ENCODE peak calls at places on chromosome 10, in ten cellular contexts. One of them, this sample, is unnamed.
A peak's percentile ranks its signal among the peaks of the same experiment; 100 is the strongest.

GRCh38 chr10:53646525-53646924 is 873.9 kb upstream of the MBL2 start:
- DNase-seq in SHP77 treated with DMSO at 0.1 percent for 48 hours: no peak
- DNase-seq in iPS-NIHi11: no peak
- DNase-seq in fibroblast of the aortic adventitia: no peak
- DNase-seq in amygdala: no peak
- DNase-seq in stimulated activated CD8-positive, alpha-beta memory T cell treated with anti-CD3 and anti-CD28 coated beads, Interleukin-4, amount 100 ng/mL, for 1 hour: no peak
- DNase-seq in stimulated activated CD4-positive, alpha-beta T cell treated with anti-CD3 and anti-CD28 coated beads, Interleukin-1b, Interleukin-23, amount 100 ng/mL, for 4 hours: no peak
- DNase-seq in aorta: no peak
- DNase-seq in NCI-H1105: no peak
- DNase-seq in COR-L47: no peak
- DNase-seq in this sample: no peak

GRCh38 chr10:11682267-11682683 is 59.9 kb upstream of the ECHDC3 start:
- DNase-seq in SHP77 treated with DMSO at 0.1 percent for 48 hours: no peak
- DNase-seq in iPS-NIHi11: no peak
- DNase-seq in fibroblast of the aortic adventitia: no peak
- DNase-seq in amygdala: no peak
- DNase-seq in stimulated activated CD8-positive, alpha-beta memory T cell treated with anti-CD3 and anti-CD28 coated beads, Interleukin-4, amount 100 ng/mL, for 1 hour: no peak
- DNase-seq in stimulated activated CD4-positive, alpha-beta T cell treated with anti-CD3 and anti-CD28 coated beads, Interleukin-1b, Interleukin-23, amount 100 ng/mL, for 4 hours: no peak
- DNase-seq in aorta: no peak
- DNase-seq in NCI-H1105: no peak
- DNase-seq in COR-L47: no peak
- DNase-seq in this sample: no peak

GRCh38 chr10:91172348-91172747 is 48.1 kb upstream of the PCGF5 start:
- DNase-seq in SHP77 treated with DMSO at 0.1 percent for 48 hours: no peak
- DNase-seq in iPS-NIHi11: no peak
- DNase-seq in fibroblast of the aortic adventitia: no peak
- DNase-seq in amygdala: no peak
- DNase-seq in stimulated activated CD8-positive, alpha-beta memory T cell treated with anti-CD3 and anti-CD28 coated beads, Interleukin-4, amount 100 ng/mL, for 1 hour: no peak
- DNase-seq in stimulated activated CD4-positive, alpha-beta T cell treated with anti-CD3 and anti-CD28 coated beads, Interleukin-1b, Interleukin-23, amount 100 ng/mL, for 4 hours: no peak
- DNase-seq in aorta: no peak
- DNase-seq in NCI-H1105: no peak
- DNase-seq in COR-L47: no peak
- DNase-seq in this sample: no peak

GRCh38 chr10:75612904-75613684 is 181.7 kb downstream of the LRMDA start:
- DNase-seq in SHP77 treated with DMSO at 0.1 percent for 48 hours: no peak
- DNase-seq in iPS-NIHi11: no peak
- DNase-seq in fibroblast of the aortic adventitia: peak; percentile 98
- DNase-seq in amygdala: no peak
- DNase-seq in stimulated activated CD8-positive, alpha-beta memory T cell treated with anti-CD3 and anti-CD28 coated beads, Interleukin-4, amount 100 ng/mL, for 1 hour: no peak
- DNase-seq in stimulated activated CD4-positive, alpha-beta T cell treated with anti-CD3 and anti-CD28 coated beads, Interleukin-1b, Interleukin-23, amount 100 ng/mL, for 4 hours: no peak
- DNase-seq in aorta: no peak
- DNase-seq in NCI-H1105: no peak
- DNase-seq in COR-L47: no peak
- DNase-seq in this sample: no peak

GRCh38 chr10:62681211-62681940 is 123.1 kb upstream of the ADO start:
- DNase-seq in SHP77 treated with DMSO at 0.1 percent for 48 hours: no peak
- DNase-seq in iPS-NIHi11: peak; percentile 53
- DNase-seq in fibroblast of the aortic adventitia: no peak
- DNase-seq in amygdala: no peak
- DNase-seq in stimulated activated CD8-positive, alpha-beta memory T cell treated with anti-CD3 and anti-CD28 coated beads, Interleukin-4, amount 100 ng/mL, for 1 hour: peak; percentile 41
- DNase-seq in stimulated activated CD4-positive, alpha-beta T cell treated with anti-CD3 and anti-CD28 coated beads, Interleukin-1b, Interleukin-23, amount 100 ng/mL, for 4 hours: peak; percentile 61
- DNase-seq in aorta: no peak
- DNase-seq in NCI-H1105: no peak
- DNase-seq in COR-L47: no peak
- DNase-seq in this sample: peak; percentile 32

GRCh38 chr10:122232781-122233180 is 38.3 kb upstream of the BTBD16 start:
- DNase-seq in SHP77 treated with DMSO at 0.1 percent for 48 hours: no peak
- DNase-seq in iPS-NIHi11: no peak
- DNase-seq in fibroblast of the aortic adventitia: peak; percentile 83
- DNase-seq in amygdala: no peak
- DNase-seq in stimulated activated CD8-positive, alpha-beta memory T cell treated with anti-CD3 and anti-CD28 coated beads, Interleukin-4, amount 100 ng/mL, for 1 hour: no peak
- DNase-seq in stimulated activated CD4-positive, alpha-beta T cell treated with anti-CD3 and anti-CD28 coated beads, Interleukin-1b, Interleukin-23, amount 100 ng/mL, for 4 hours: no peak
- DNase-seq in aorta: no peak
- DNase-seq in NCI-H1105: no peak
- DNase-seq in COR-L47: no peak
- DNase-seq in this sample: no peak

GRCh38 chr10:97571622-97572021 is 957 bp upstream of the ANKRD2 start:
- DNase-seq in SHP77 treated with DMSO at 0.1 percent for 48 hours: no peak
- DNase-seq in iPS-NIHi11: no peak
- DNase-seq in fibroblast of the aortic adventitia: no peak
- DNase-seq in amygdala: no peak
- DNase-seq in stimulated activated CD8-positive, alpha-beta memory T cell treated with anti-CD3 and anti-CD28 coated beads, Interleukin-4, amount 100 ng/mL, for 1 hour: no peak
- DNase-seq in stimulated activated CD4-positive, alpha-beta T cell treated with anti-CD3 and anti-CD28 coated beads, Interleukin-1b, Interleukin-23, amount 100 ng/mL, for 4 hours: no peak
- DNase-seq in aorta: peak; percentile 41
- DNase-seq in NCI-H1105: no peak
- DNase-seq in COR-L47: no peak
- DNase-seq in this sample: peak; percentile 99

GRCh38 chr10:98425511-98426352 is 10.8 kb upstream of the PYROXD2 start:
- DNase-seq in SHP77 treated with DMSO at 0.1 percent for 48 hours: no peak
- DNase-seq in iPS-NIHi11: peak; percentile 89
- DNase-seq in fibroblast of the aortic adventitia: peak; percentile 35
- DNase-seq in amygdala: no peak
- DNase-seq in stimulated activated CD8-positive, alpha-beta memory T cell treated with anti-CD3 and anti-CD28 coated beads, Interleukin-4, amount 100 ng/mL, for 1 hour: no peak
- DNase-seq in stimulated activated CD4-positive, alpha-beta T cell treated with anti-CD3 and anti-CD28 coated beads, Interleukin-1b, Interleukin-23, amount 100 ng/mL, for 4 hours: peak; percentile 32
- DNase-seq in aorta: no peak
- DNase-seq in NCI-H1105: no peak
- DNase-seq in COR-L47: no peak
- DNase-seq in this sample: peak; percentile 59

GRCh38 chr10:53395449-53395848 is 622.9 kb upstream of the MBL2 start:
- DNase-seq in SHP77 treated with DMSO at 0.1 percent for 48 hours: no peak
- DNase-seq in iPS-NIHi11: no peak
- DNase-seq in fibroblast of the aortic adventitia: no peak
- DNase-seq in amygdala: no peak
- DNase-seq in stimulated activated CD8-positive, alpha-beta memory T cell treated with anti-CD3 and anti-CD28 coated beads, Interleukin-4, amount 100 ng/mL, for 1 hour: no peak
- DNase-seq in stimulated activated CD4-positive, alpha-beta T cell treated with anti-CD3 and anti-CD28 coated beads, Interleukin-1b, Interleukin-23, amount 100 ng/mL, for 4 hours: no peak
- DNase-seq in aorta: no peak
- DNase-seq in NCI-H1105: no peak
- DNase-seq in COR-L47: no peak
- DNase-seq in this sample: peak; percentile 13

GRCh38 chr10:65735382-65735781 is 1190.5 kb upstream of the LRRTM3 start:
- DNase-seq in SHP77 treated with DMSO at 0.1 percent for 48 hours: no peak
- DNase-seq in iPS-NIHi11: no peak
- DNase-seq in fibroblast of the aortic adventitia: no peak
- DNase-seq in amygdala: no peak
- DNase-seq in stimulated activated CD8-positive, alpha-beta memory T cell treated with anti-CD3 and anti-CD28 coated beads, Interleukin-4, amount 100 ng/mL, for 1 hour: no peak
- DNase-seq in stimulated activated CD4-positive, alpha-beta T cell treated with anti-CD3 and anti-CD28 coated beads, Interleukin-1b, Interleukin-23, amount 100 ng/mL, for 4 hours: no peak
- DNase-seq in aorta: no peak
- DNase-seq in NCI-H1105: no peak
- DNase-seq in COR-L47: no peak
- DNase-seq in this sample: no peak

GRCh38 chr10:72275351-72276012 is 1.8 kb downstream of the DDIT4 start:
- DNase-seq in SHP77 treated with DMSO at 0.1 percent for 48 hours: no peak
- DNase-seq in iPS-NIHi11: no peak
- DNase-seq in fibroblast of the aortic adventitia: peak; percentile 42
- DNase-seq in amygdala: no peak
- DNase-seq in stimulated activated CD8-positive, alpha-beta memory T cell treated with anti-CD3 and anti-CD28 coated beads, Interleukin-4, amount 100 ng/mL, for 1 hour: no peak
- DNase-seq in stimulated activated CD4-positive, alpha-beta T cell treated with anti-CD3 and anti-CD28 coated beads, Interleukin-1b, Interleukin-23, amount 100 ng/mL, for 4 hours: no peak
- DNase-seq in aorta: no peak
- DNase-seq in NCI-H1105: peak; percentile 26
- DNase-seq in COR-L47: no peak
- DNase-seq in this sample: no peak